ENCODE peak calls at places on chromosome 12, in four cellular contexts. B is HepG2, Q is H1, Y is GM12878. H is an unnamed sample.

GRCh38 chr12:90510948-90511347 is 444.0 kb downstream of the CCER1 start:
- DNase-seq in Q (no peak), B (no peak), Y (no peak), H (no peak)

GRCh38 chr12:87814625-87815024 is 214.6 kb downstream of the C12orf50 start:
- DNase-seq in B (no peak), Q (no peak), Y (no peak), H (no peak)

GRCh38 chr12:52211716-52212585 is 20.1 kb upstream of the KRT80 start:
- DNase-seq in Y (no peak), B (no peak), Q (no peak), H (no peak)

GRCh38 chr12:93127582-93128331 is 198.7 kb upstream of the EEA1 start:
- DNase-seq in Y (no peak), B (peak; percentile 98), Q (peak; percentile 49), H (no peak)

GRCh38 chr12:124655317-124656213 is 88.2 kb upstream of the NCOR2 start:
- DNase-seq in B (no peak), Q (peak; percentile 72), Y (no peak), H (peak; percentile 94)

GRCh38 chr12:61412209-61412608 is 848.0 kb upstream of the USP15 start:
- DNase-seq in B (no peak), Y (no peak), Q (no peak), H (no peak)

GRCh38 chr12:92059976-92060375 is 85.7 kb downstream of the BTG1 start:
- DNase-seq in B (no peak), Y (no peak), Q (no peak), H (no peak)

GRCh38 chr12:116295327-116296263 is 18.1 kb upstream of the MED13L start:
- DNase-seq in Q (no peak), B (no peak), Y (no peak), H (no peak)

GRCh38 chr12:57892232-57892987 is 45.9 kb upstream of the CTDSP2 start:
- DNase-seq in Q (no peak), B (no peak), Y (no peak), H (no peak)

GRCh38 chr12:109947511-109947910 is 47.4 kb downstream of the TCHP start:
- DNase-seq in Y (no peak), Q (no peak), B (no peak), H (no peak)

GRCh38 chr12:2248901-2249381 is 196.2 kb downstream of the CACNA1C start:
- DNase-seq in B (no peak), Q (no peak), Y (peak; percentile 93), H (no peak)

GRCh38 chr12:111318450-111318849 is 50.4 kb downstream of the PHETA1 start:
- DNase-seq in Q (no peak), Y (no peak), B (no peak), H (no peak)

GRCh38 chr12:15253990-15254389 is 32.8 kb upstream of the RERG start:
- DNase-seq in B (no peak), Q (no peak), Y (no peak), H (peak; percentile 78)

GRCh38 chr12:51922762-51923505 is 15.6 kb downstream of the ACVRL1 start:
- DNase-seq in Y (peak; percentile 21), Q (no peak), B (no peak), H (no peak)

GRCh38 chr12:130429656-130430505 is 92.2 kb downstream of the PIWIL1 start:
- DNase-seq in Q (no peak), B (no peak), Y (no peak), H (no peak)

GRCh38 chr12:116559080-116559329 is 176 bp upstream of the MAP1LC3B2 start:
- DNase-seq in Q (no peak), B (no peak), Y (peak; percentile 78), H (no peak)

GRCh38 chr12:123754041-123754757 is 7.9 kb upstream of the DNAH10 start:
- DNase-seq in B (no peak), Q (no peak), Y (peak; percentile 17), H (no peak)

GRCh38 chr12:6444704-6445688 is at the start of gene CD27:
- DNase-seq in Q (no peak), B (no peak), Y (no peak), H (no peak)

GRCh38 chr12:29640589-29641345 is 143.0 kb downstream of the TMTC1 start:
- DNase-seq in B (peak; percentile 63), Y (no peak), Q (no peak), H (peak; percentile 88)

GRCh38 chr12:15910468-15910863 is 666 bp upstream of the DERA start:
- DNase-seq in Y (no peak), Q (no peak), B (no peak), H (no peak)

GRCh38 chr12:94134226-94134795 is 14.1 kb upstream of the PLXNC1 start:
- DNase-seq in Y (no peak), B (peak; percentile 47), Q (no peak), H (no peak)

GRCh38 chr12:58537278-58537677 is 383.0 kb downstream of the LRIG3 start:
- DNase-seq in Q (no peak), Y (no peak), B (peak; percentile 15), H (no peak)

GRCh38 chr12:57001448-57001906 is 4.9 kb downstream of the ZBTB39 start:
- DNase-seq in B (peak; percentile 87), Y (no peak), Q (peak; percentile 92), H (peak; percentile 63)

GRCh38 chr12:56193025-56193578 is 3.8 kb upstream of the SMARCC2 start:
- DNase-seq in Q (peak; percentile 73), B (peak; percentile 84), Y (peak; percentile 58), H (peak; percentile 87)

GRCh38 chr12:39272934-39273770 is 169.8 kb downstream of the KIF21A start:
- DNase-seq in Y (no peak), Q (peak; percentile 53), B (peak; percentile 24), H (peak; percentile 32)

GRCh38 chr12:64392221-64392620 is 1.7 kb upstream of the C12orf56 start:
- DNase-seq in B (no peak), Y (no peak), Q (no peak), H (no peak)

GRCh38 chr12:57175428-57176138 is 28.2 kb upstream of the LRP1-AS start:
- DNase-seq in Y (no peak), B (peak; percentile 39), Q (peak; percentile 98), H (peak; percentile 46)

GRCh38 chr12:75944097-75944904 is 87.3 kb downstream of the PHLDA1 start:
- DNase-seq in Q (no peak), Y (peak; percentile 54), B (peak; percentile 97), H (peak; percentile 78)

GRCh38 chr12:109871678-109872314 is 8.5 kb downstream of the GLTP start:
- DNase-seq in Y (no peak), B (peak; percentile 39), Q (no peak), H (no peak)

GRCh38 chr12:76680940-76681339 is 83.0 kb upstream of the ZDHHC17 start:
- DNase-seq in Y (no peak), Q (no peak), B (no peak), H (no peak)

GRCh38 chr12:949337-950099 is at the start of gene RAD52:
- DNase-seq in B (peak; percentile 96), Q (peak; percentile 100), Y (peak; percentile 96), H (peak; percentile 100)

GRCh38 chr12:76455582-76456345 is 103.8 kb downstream of the OSBPL8 start:
- DNase-seq in Q (no peak), B (peak; percentile 62), Y (peak; percentile 33), H (peak; percentile 33)

GRCh38 chr12:111276189-111276588 is 92.7 kb downstream of the PHETA1 start:
- DNase-seq in B (no peak), Q (no peak), Y (no peak), H (no peak)

GRCh38 chr12:11962795-11963347 is 107.9 kb upstream of the BCL2L14 start:
- DNase-seq in B (no peak), Q (no peak), Y (no peak), H (no peak)

GRCh38 chr12:11954181-11954580 is 116.6 kb upstream of the BCL2L14 start:
- DNase-seq in Q (no peak), Y (no peak), B (no peak), H (no peak)

GRCh38 chr12:11961686-11962085 is 109.1 kb upstream of the BCL2L14 start:
- DNase-seq in B (no peak), Y (no peak), Q (no peak), H (no peak)

GRCh38 chr12:11959117-11959823 is 111.5 kb upstream of the BCL2L14 start:
- DNase-seq in Y (no peak), B (peak; percentile 48), Q (peak; percentile 24), H (no peak)

GRCh38 chr12:11958216-11959091 is 112.3 kb upstream of the BCL2L14 start:
- DNase-seq in B (peak; percentile 8), Y (no peak), Q (peak; percentile 37), H (no peak)
- H3K9ac ChIP-seq in B (no peak overlapping the region), Y (no peak overlapping the region), Q (no peak overlapping the region), H (no peak overlapping the region)

GRCh38 chr12:27513155-27513824 is 10.7 kb upstream of the PPFIBP1 start:
- DNase-seq in Y (no peak), B (no peak), Q (no peak), H (no peak)

GRCh38 chr12:27506645-27507189 is 17.3 kb upstream of the PPFIBP1 start:
- DNase-seq in B (no peak), Q (no peak), Y (no peak), H (no peak)

GRCh38 chr12:27511723-27512045 is 12.3 kb upstream of the PPFIBP1 start:
- DNase-seq in Y (no peak), B (no peak), Q (no peak), H (no peak)

GRCh38 chr12:27509032-27509431 is 15.0 kb upstream of the PPFIBP1 start:
- DNase-seq in Y (no peak), B (no peak), Q (no peak), H (no peak)

GRCh38 chr12:27511031-27511722 is 12.8 kb upstream of the PPFIBP1 start:
- DNase-seq in Y (no peak), B (no peak), Q (no peak), H (no peak)
- TF ChIP-seq SUZ12 in Y (no peak), B (no peak), Q (no peak), H (no peak)

DNA sequence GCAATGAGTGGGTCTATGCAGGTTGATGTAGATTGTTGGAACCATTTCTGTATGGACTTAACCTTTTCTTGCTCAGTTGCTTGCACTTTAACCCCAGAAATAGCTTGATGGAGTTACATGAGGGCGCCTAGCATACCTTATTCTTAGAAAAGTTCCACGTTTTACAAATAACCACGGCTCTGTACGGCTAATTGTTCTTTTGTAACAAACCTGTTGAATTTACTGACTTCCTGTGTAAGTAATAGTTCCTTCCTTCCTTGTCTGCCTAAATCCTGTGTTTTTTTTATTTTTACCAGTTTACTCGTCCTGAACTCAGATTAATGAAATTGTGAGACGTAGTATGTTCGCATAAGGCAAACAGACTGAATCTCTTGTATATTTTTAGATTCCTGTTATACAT is 106.2 kb downstream of the FGD4 start:
- DNase-seq in Q (no peak), B (no peak), Y (no peak), H (no peak)
- H3K4me3 ChIP-seq in Q (no peak overlapping the region), B (no peak overlapping the region), Y (no peak overlapping the region), H (no peak overlapping the region)

GRCh38 chr12:95810411-95810810 is 19.8 kb upstream of the NTN4 start:
- DNase-seq in Y (no peak), Q (no peak), B (no peak), H (no peak)
- H3K9ac ChIP-seq in Y (no peak overlapping the region), Q (no peak overlapping the region), B (no peak overlapping the region), H (no peak overlapping the region)

H was measured in NT2/D1.